ENCODE peak calls at places on chromosome 4, in nine cellular contexts. Q is psoas muscle, K is sigmoid colon, E is brain microvascular endothelial cell, V is colonic mucosa, B is PC-3, O is fibroblast of lung, D is ovary, P is lung. F is an unnamed sample. For H3K36me3, the result is how much of the 10 kb centered on the place peaks cover.

GRCh38 chr4:122364700-122365404 is 14.0 kb upstream of the ADAD1 start:
- DNase-seq in O (no peak), B (peak), P (no peak), Q (peak), D (no peak), E (no peak), V (peak), K (no peak), F (no peak)

GRCh38 chr4:30642520-30642919 is 77.6 kb upstream of the PCDH7 start:
- DNase-seq in E (no peak), O (no peak), K (no peak), B (peak), D (no peak), Q (no peak), P (no peak), V (no peak), F (no peak)

GRCh38 chr4:140688711-140689598 is 67.2 kb downstream of the TBC1D9 start:
- DNase-seq in V (no peak), B (peak), E (no peak), D (no peak), K (no peak), P (no peak), O (peak), Q (no peak), F (no peak)

GRCh38 chr4:171342646-171343045 is 470.6 kb upstream of the GALNTL6 start:
- DNase-seq in E (no peak), D (no peak), Q (no peak), V (no peak), P (no peak), B (no peak), K (no peak), O (no peak), F (no peak)

GRCh38 chr4:106315968-106316772 is at the start of the genes AIMP1 and TBCK:
- DNase-seq in D (peak), E (peak), P (peak), B (peak), Q (peak), O (peak), V (peak), K (peak), F (peak)

GRCh38 chr4:108240356-108240755 is 71.6 kb upstream of the LEF1 start:
- DNase-seq in Q (no peak), B (no peak), V (no peak), D (no peak), P (no peak), O (peak), E (peak), K (no peak), F (no peak)

GRCh38 chr4:118389731-118390520 is 37.1 kb upstream of the PRSS12 start:
- DNase-seq in E (no peak), O (no peak), B (peak), V (no peak), D (no peak), Q (no peak), P (no peak), K (no peak), F (no peak)

GRCh38 chr4:152148057-152148456 is 387.2 kb upstream of the GATB start:
- DNase-seq in E (no peak), O (no peak), V (no peak), P (no peak), B (peak), D (no peak), K (no peak), Q (no peak), F (no peak)

GRCh38 chr4:1695913-1696312 is 11.8 kb upstream of the FAM53A start:
- DNase-seq in B (no peak), K (peak), D (no peak), V (no peak), O (no peak), Q (no peak), P (no peak), E (no peak), F (no peak)

GRCh38 chr4:148069086-148070010 is 337.5 kb downstream of the ARHGAP10 start:
- DNase-seq in D (peak), Q (no peak), K (no peak), V (no peak), B (no peak), E (no peak), O (no peak), P (no peak), F (no peak)

DNA sequence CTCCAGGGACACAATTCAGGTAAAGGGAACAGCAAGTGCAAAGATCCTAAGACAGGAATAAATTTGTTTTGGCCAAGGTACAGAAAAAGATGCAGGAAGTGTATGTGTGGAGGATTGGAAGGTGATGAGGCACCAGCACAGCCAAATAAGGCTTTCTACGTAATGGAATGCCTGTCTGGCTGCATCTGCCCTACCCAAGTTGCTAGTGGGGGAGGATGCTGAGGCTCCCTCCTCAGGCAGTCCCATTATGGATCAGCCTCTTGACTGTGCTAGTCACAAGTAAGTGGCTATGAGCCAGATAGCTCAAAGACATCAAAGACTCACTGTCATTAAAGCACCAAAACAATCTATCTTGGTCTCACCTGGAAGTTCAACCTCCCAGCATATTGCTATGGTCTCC is 300.9 kb upstream of the FAT4 start:
- DNase-seq in O (no peak), D (no peak), E (peak), K (no peak), B (peak), V (no peak), P (no peak), Q (no peak), F (no peak)
- H3K4me3 ChIP-seq in O (no peak), D (no peak), E (no peak), K (no peak), B (no peak), V (no peak), P (no peak), Q (no peak), F (no peak)

GRCh38 chr4:12414181-12414812 is 985.6 kb upstream of the HS3ST1 start:
- DNase-seq in P (no peak), O (no peak), Q (no peak), V (no peak), B (no peak), K (no peak), D (no peak), E (no peak), F (no peak)

GRCh38 chr4:12411072-12411471 is 982.4 kb upstream of the HS3ST1 start:
- DNase-seq in K (no peak), Q (no peak), V (no peak), B (no peak), D (no peak), E (no peak), O (peak), P (no peak), F (no peak)

DNA sequence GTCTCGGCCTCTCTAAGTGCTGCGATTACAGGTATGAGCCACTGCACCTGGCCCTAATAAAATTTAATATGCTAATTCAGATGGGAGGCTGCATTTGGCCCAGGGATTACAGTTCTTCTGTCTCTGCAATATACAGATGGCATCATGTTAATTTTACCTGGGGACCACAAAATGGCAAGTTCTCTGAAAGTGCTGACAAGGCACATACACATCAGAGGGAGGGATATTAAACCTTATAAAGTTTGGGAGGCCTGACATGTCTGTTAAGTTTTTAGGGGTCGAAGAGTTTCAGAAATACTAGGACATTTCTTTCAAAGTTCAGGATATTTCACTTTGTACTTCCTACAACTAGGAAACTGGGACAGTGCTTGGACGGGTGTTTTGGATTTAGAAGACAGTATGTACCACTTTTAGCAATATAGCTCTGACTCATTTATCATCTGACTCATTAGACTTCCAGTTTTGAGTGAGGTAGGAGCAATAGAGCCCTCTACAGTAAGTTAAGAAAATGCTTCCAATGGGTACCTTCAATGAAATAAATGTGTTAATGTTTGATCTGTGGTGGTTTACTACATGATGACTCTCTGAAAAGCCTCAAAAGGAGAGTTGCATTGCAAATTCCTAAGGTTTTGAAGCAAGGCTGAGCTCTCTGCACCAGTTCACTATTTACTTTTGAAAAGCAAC is 981.0 kb upstream of the HS3ST1 start:
- DNase-seq in K (no peak), E (no peak), O (peak), Q (no peak), V (no peak), P (no peak), D (no peak), B (peak), F (peak)
- TF ChIP-seq CTCF in K (no peak), E (no peak), O (no peak), Q (no peak), V (no peak), P (no peak), D (no peak), B (peak), F (peak)

GRCh38 chr4:6647582-6648230 is 7.2 kb downstream of the MRFAP1 start:
- DNase-seq in E (no peak), K (no peak), Q (no peak), P (no peak), D (no peak), V (no peak), O (no peak), B (no peak), F (no peak)
- H3K36me3 ChIP-seq in E (under half), K (under half), Q (under half), P (under half), D (under half), V (under half), O (under half), B (under half), F (under half)

GRCh38 chr4:183987529-183987946 is 82.4 kb downstream of the STOX2 start:
- DNase-seq in O (peak), D (peak), P (peak), E (peak), B (peak), K (peak), V (peak), Q (peak), F (peak)
- H3K4me3 ChIP-seq in O (peak), D (peak), P (no peak), E (peak), B (peak), K (peak), V (peak), Q (peak), F (peak)

F was measured in kidney epithelial cell.